ENCODE peak calls at places on chromosomes 5 and 9, in six cellular contexts. L is neural crest cell, X is Daoy, A is SJSA1, V is kidney, O is NCI-H2081. E is an unnamed sample.

GRCh38 chr5:54881286-54882005 is 103.9 kb downstream of the ESM1 start:
- DNase-seq in X (peak), A (no peak), O (no peak), L (no peak), V (no peak), E (no peak)

GRCh38 chr9:35813434-35814105 is 1.3 kb downstream of the HINT2 start:
- DNase-seq in X (peak), L (no peak), V (no peak), A (no peak), O (no peak), E (no peak)

GRCh38 chr9:94593459-94594345 is at the start of gene FBP2:
- DNase-seq in A (no peak), V (no peak), X (no peak), L (no peak), O (no peak), E (no peak)

GRCh38 chr9:75117572-75117971 is 29.3 kb downstream of the OSTF1 start:
- DNase-seq in A (no peak), O (no peak), V (no peak), X (no peak), L (no peak), E (no peak)

GRCh38 chr9:80467632-80468031 is 895.9 kb downstream of the TLE4 start:
- DNase-seq in O (no peak), L (no peak), X (no peak), V (no peak), A (no peak), E (no peak)

GRCh38 chr5:103918668-103919367 is 356.2 kb upstream of the NUDT12 start:
- DNase-seq in O (no peak), L (no peak), A (no peak), V (no peak), X (peak), E (no peak)

GRCh38 chr9:128840524-128840923 is 10.9 kb upstream of the SPOUT1 start:
- DNase-seq in A (no peak), O (no peak), V (no peak), X (no peak), L (no peak), E (no peak)

GRCh38 chr9:73613092-73613701 is 461.5 kb downstream of the ANXA1 start:
- DNase-seq in V (no peak), X (peak), L (no peak), A (no peak), O (no peak), E (no peak)

GRCh38 chr5:72138943-72139467 is 31.7 kb downstream of the MAP1B start:
- DNase-seq in L (no peak), A (peak), V (no peak), O (no peak), X (peak), E (no peak)